ENCODE peak calls at places on chromosomes 3 and 15, in five cellular contexts. One of them, this sample, is unnamed.

GRCh38 chr3:148077318-148077923 is 620.3 kb upstream of the AGTR1 start:
- DNase-seq in GM12878: no peak
- DNase-seq in A549: peak
- DNase-seq in HepG2: peak
- DNase-seq in K562: no peak
- DNase-seq in this sample: peak

GRCh38 chr15:46892621-46893160 is 824.6 kb upstream of the SEMA6D start:
- DNase-seq in GM12878: no peak
- DNase-seq in A549: no peak
- DNase-seq in HepG2: no peak
- DNase-seq in K562: no peak
- DNase-seq in this sample: no peak

GRCh38 chr3:183937601-183938286 is 53.1 kb upstream of the PARL start:
- DNase-seq in GM12878: no peak
- DNase-seq in A549: no peak
- DNase-seq in HepG2: no peak
- DNase-seq in K562: no peak
- DNase-seq in this sample: no peak

GRCh38 chr3:59334585-59334984 is 284.8 kb upstream of the CFAP20DC start:
- DNase-seq in GM12878: no peak
- DNase-seq in A549: no peak
- DNase-seq in HepG2: no peak
- DNase-seq in K562: no peak
- DNase-seq in this sample: peak

GRCh38 chr3:102530443-102531195 is 95.8 kb downstream of the ZPLD1 start:
- DNase-seq in GM12878: no peak
- DNase-seq in A549: no peak
- DNase-seq in HepG2: no peak
- DNase-seq in K562: no peak
- DNase-seq in this sample: peak

GRCh38 chr3:47910777-47911440 is 105.3 kb downstream of the MAP4 start:
- DNase-seq in GM12878: no peak
- DNase-seq in A549: peak
- DNase-seq in HepG2: peak
- DNase-seq in K562: peak
- DNase-seq in this sample: peak

GRCh38 chr3:105139851-105140560 is 226.7 kb upstream of the ALCAM start:
- DNase-seq in GM12878: no peak
- DNase-seq in A549: no peak
- DNase-seq in HepG2: no peak
- DNase-seq in K562: no peak
- DNase-seq in this sample: no peak

GRCh38 chr15:64247906-64248541 is 85.2 kb upstream of the PPIB start:
- DNase-seq in GM12878: peak
- DNase-seq in A549: peak
- DNase-seq in HepG2: peak
- DNase-seq in K562: peak
- DNase-seq in this sample: peak

GRCh38 chr15:69394556-69395282 is 19.4 kb upstream of the KIF23 start:
- DNase-seq in GM12878: no peak
- DNase-seq in A549: peak
- DNase-seq in HepG2: peak
- DNase-seq in K562: peak
- DNase-seq in this sample: peak

GRCh38 chr3:94961423-94962100 is 898.7 kb downstream of the NSUN3 start:
- DNase-seq in GM12878: no peak
- DNase-seq in A549: no peak
- DNase-seq in HepG2: no peak
- DNase-seq in K562: no peak
- DNase-seq in this sample: no peak

GRCh38 chr15:79076661-79077060 is 13.9 kb downstream of the RASGRF1 start:
- DNase-seq in GM12878: no peak
- DNase-seq in A549: no peak
- DNase-seq in HepG2: no peak
- DNase-seq in K562: no peak
- DNase-seq in this sample: no peak

GRCh38 chr15:39585394-39585841 is 4.5 kb downstream of the THBS1 start:
- DNase-seq in GM12878: no peak
- DNase-seq in A549: no peak
- DNase-seq in HepG2: no peak
- DNase-seq in K562: no peak
- DNase-seq in this sample: peak

GRCh38 chr3:182491571-182491970 is 301.7 kb upstream of the ATP11B start:
- DNase-seq in GM12878: no peak
- DNase-seq in A549: no peak
- DNase-seq in HepG2: no peak
- DNase-seq in K562: no peak
- DNase-seq in this sample: no peak

GRCh38 chr3:133662256-133662773 is 574 bp upstream of the TOPBP1 start:
- DNase-seq in GM12878: no peak
- DNase-seq in A549: no peak
- DNase-seq in HepG2: peak
- DNase-seq in K562: peak
- DNase-seq in this sample: peak

GRCh38 chr3:191528589-191528988 is 67.6 kb downstream of the PYDC2 start:
- DNase-seq in GM12878: no peak
- DNase-seq in A549: no peak
- DNase-seq in HepG2: no peak
- DNase-seq in K562: no peak
- DNase-seq in this sample: no peak

GRCh38 chr3:183539821-183540220 is 15.7 kb downstream of the KLHL6 start:
- DNase-seq in GM12878: no peak
- DNase-seq in A549: no peak
- DNase-seq in HepG2: no peak
- DNase-seq in K562: no peak
- DNase-seq in this sample: no peak

GRCh38 chr3:144301863-144302262 is 330.2 kb downstream of the DIPK2A start:
- DNase-seq in GM12878: no peak
- DNase-seq in A549: no peak
- DNase-seq in HepG2: no peak
- DNase-seq in K562: no peak
- DNase-seq in this sample: no peak

GRCh38 chr3:191070201-191070600 is 128.8 kb upstream of the OSTN start:
- DNase-seq in GM12878: no peak
- DNase-seq in A549: no peak
- DNase-seq in HepG2: no peak
- DNase-seq in K562: no peak
- DNase-seq in this sample: peak

GRCh38 chr15:95567686-95568085 is 762.8 kb upstream of the NR2F2 start:
- DNase-seq in GM12878: no peak
- DNase-seq in A549: no peak
- DNase-seq in HepG2: no peak
- DNase-seq in K562: no peak
- DNase-seq in this sample: peak

GRCh38 chr15:74776851-74777768 is 4.8 kb upstream of the CSK start:
- DNase-seq in GM12878: peak
- DNase-seq in A549: no peak
- DNase-seq in HepG2: no peak
- DNase-seq in K562: no peak
- DNase-seq in this sample: no peak

GRCh38 chr15:83747050-83747717 is 93.3 kb downstream of the ADAMTSL3 start:
- DNase-seq in GM12878: no peak
- DNase-seq in A549: no peak
- DNase-seq in HepG2: peak
- DNase-seq in K562: no peak
- DNase-seq in this sample: peak

GRCh38 chr3:32873491-32874130 is 55.8 kb downstream of the TRIM71 start:
- DNase-seq in GM12878: no peak
- DNase-seq in A549: no peak
- DNase-seq in HepG2: no peak
- DNase-seq in K562: no peak
- DNase-seq in this sample: no peak

GRCh38 chr3:135576786-135577185 is 388.7 kb upstream of the PPP2R3A start:
- DNase-seq in GM12878: no peak
- DNase-seq in A549: no peak
- DNase-seq in HepG2: no peak
- DNase-seq in K562: no peak
- DNase-seq in this sample: no peak

GRCh38 chr3:65953301-65953812 is 85.4 kb downstream of the MAGI1 start:
- DNase-seq in GM12878: no peak
- DNase-seq in A549: no peak
- DNase-seq in HepG2: peak
- DNase-seq in K562: no peak
- DNase-seq in this sample: no peak

GRCh38 chr3:32241100-32241499 is 2.6 kb downstream of the CMTM8 start:
- DNase-seq in GM12878: no peak
- DNase-seq in A549: no peak
- DNase-seq in HepG2: no peak
- DNase-seq in K562: no peak
- DNase-seq in this sample: no peak

GRCh38 chr3:65597225-65597951 is 441.3 kb downstream of the MAGI1 start:
- DNase-seq in GM12878: no peak
- DNase-seq in A549: no peak
- DNase-seq in HepG2: no peak
- DNase-seq in K562: no peak
- DNase-seq in this sample: peak

GRCh38 chr3:186821429-186822367 is 15.4 kb upstream of the RFC4 start:
- DNase-seq in GM12878: no peak
- DNase-seq in A549: no peak
- DNase-seq in HepG2: peak
- DNase-seq in K562: peak
- DNase-seq in this sample: peak

GRCh38 chr15:74129411-74130088 is 836 bp upstream of the ISLR2 start:
- DNase-seq in GM12878: no peak
- DNase-seq in A549: no peak
- DNase-seq in HepG2: no peak
- DNase-seq in K562: no peak
- DNase-seq in this sample: no peak

GRCh38 chr3:97575742-97576141 is 188.8 kb upstream of the ARL6 start:
- DNase-seq in GM12878: no peak
- DNase-seq in A549: no peak
- DNase-seq in HepG2: no peak
- DNase-seq in K562: no peak
- DNase-seq in this sample: no peak

GRCh38 chr15:70853855-70854668 is at the start of gene LARP6:
- DNase-seq in GM12878: no peak
- DNase-seq in A549: peak
- DNase-seq in HepG2: no peak
- DNase-seq in K562: no peak
- DNase-seq in this sample: peak

GRCh38 chr3:55935241-55935640 is 448.1 kb upstream of the WNT5A start:
- DNase-seq in GM12878: no peak
- DNase-seq in A549: no peak
- DNase-seq in HepG2: no peak
- DNase-seq in K562: no peak
- DNase-seq in this sample: no peak

GRCh38 chr15:83206971-83207621 is 527 bp downstream of the HDGFL3 start:
- DNase-seq in GM12878: no peak
- DNase-seq in A549: peak
- DNase-seq in HepG2: no peak
- DNase-seq in K562: peak
- DNase-seq in this sample: no peak

DNA sequence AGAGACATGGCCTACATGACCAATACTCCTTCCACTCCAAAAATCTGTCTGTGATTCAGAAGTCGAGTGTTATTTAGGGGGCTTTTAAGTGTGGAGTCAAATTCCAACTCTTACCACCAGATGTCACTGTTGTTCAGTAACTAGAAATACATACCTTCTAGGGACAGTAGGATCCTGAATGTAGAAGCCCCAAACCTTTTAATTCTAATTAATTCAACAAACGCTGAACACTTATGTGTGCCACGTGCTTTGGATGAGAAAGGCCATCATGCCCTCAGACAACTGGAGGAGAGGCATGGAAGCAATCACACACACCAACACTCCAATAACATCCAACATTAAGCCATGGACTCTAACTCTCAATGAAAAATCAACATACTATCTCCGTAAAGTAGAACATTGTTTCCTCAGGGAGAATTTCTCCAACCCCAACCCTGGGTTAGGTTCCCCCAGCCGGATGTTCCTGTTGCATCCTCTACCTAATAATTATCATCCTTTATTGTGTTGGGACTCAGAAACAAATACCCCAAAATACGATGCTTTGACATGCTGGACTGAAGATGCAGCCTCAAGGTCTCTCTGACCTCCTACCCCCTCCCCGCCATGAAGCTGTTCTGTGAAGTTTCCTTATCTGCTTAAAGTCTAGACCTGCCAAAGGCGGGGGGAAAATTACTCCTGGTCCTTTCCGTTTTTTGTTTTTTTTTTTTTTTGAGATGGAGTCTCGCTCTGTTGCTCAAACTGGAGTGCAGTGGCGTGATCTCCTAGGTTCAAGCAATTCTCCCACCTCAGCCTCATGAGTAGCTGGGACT is 8.0 kb upstream of the CCDC13 start:
- DNase-seq in GM12878: peak
- DNase-seq in A549: peak
- DNase-seq in HepG2: peak
- DNase-seq in K562: peak
- DNase-seq in this sample: peak
- TF ChIP-seq SMC3 in GM12878: peak
- TF ChIP-seq SMC3 in A549: peak
- TF ChIP-seq SMC3 in HepG2: peak
- TF ChIP-seq SMC3 in K562: peak
- TF ChIP-seq SMC3 in this sample: peak

DNA sequence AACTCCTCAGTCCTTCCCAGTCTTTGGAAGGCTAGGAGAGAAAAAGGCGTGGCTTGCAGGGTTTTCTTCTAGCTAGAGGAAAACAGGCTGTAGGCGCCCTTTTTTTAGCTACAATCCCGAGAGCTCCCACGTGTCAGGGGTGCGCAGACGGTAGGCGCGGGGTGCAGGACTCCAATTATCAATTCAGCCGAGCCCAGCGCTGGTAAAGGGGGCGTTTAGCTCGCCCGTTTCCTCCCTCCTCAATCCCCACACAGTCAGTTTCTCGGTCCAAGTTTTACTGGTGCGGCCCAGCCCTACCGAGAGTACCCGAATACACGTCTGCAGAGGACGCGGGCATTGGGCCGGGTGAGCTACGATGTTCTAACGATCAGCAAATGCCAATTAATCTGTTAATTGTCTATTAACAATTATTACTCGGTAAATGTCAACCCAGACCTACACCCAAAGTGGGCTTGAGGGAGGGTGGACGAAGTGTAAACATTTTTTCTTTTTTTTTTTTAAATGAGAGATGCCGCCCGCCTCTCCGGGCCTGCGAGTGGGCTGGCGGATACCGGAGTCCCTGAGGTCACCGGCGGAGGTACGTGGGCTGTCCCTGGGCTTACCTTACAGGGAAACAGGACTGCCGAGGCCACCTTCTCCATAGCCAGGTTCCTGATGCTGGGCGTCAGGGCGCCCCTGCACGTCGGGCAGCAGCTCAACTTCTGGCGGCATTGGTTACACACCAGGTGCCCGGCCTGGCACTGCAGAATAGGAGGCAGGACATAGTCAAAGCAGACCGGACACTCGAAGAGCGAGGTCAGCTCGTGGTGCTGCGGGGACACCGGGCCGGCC is 923 bp downstream of the SIAH2 start:
- DNase-seq in GM12878: no peak
- DNase-seq in A549: peak
- DNase-seq in HepG2: peak
- DNase-seq in K562: peak
- DNase-seq in this sample: peak
- TF ChIP-seq POLR2A in GM12878: no peak
- TF ChIP-seq POLR2A in A549: no peak
- TF ChIP-seq POLR2A in HepG2: peak
- TF ChIP-seq POLR2A in K562: peak
- TF ChIP-seq POLR2A in this sample: peak

GRCh38 chr15:32824777-32825176 is 107.0 kb downstream of the GREM1 start:
- DNase-seq in GM12878: no peak
- DNase-seq in A549: peak
- DNase-seq in HepG2: peak
- DNase-seq in K562: no peak
- DNase-seq in this sample: peak
- TF ChIP-seq SMC3 in GM12878: no peak
- TF ChIP-seq SMC3 in A549: peak
- TF ChIP-seq SMC3 in HepG2: no peak
- TF ChIP-seq SMC3 in K562: no peak
- TF ChIP-seq SMC3 in this sample: no peak

GRCh38 chr3:172106037-172106559 is 66.7 kb downstream of the FNDC3B start:
- DNase-seq in GM12878: no peak
- DNase-seq in A549: no peak
- DNase-seq in HepG2: no peak
- DNase-seq in K562: no peak
- DNase-seq in this sample: no peak
- TF ChIP-seq POLR2A in GM12878: no peak
- TF ChIP-seq POLR2A in A549: no peak
- TF ChIP-seq POLR2A in HepG2: no peak
- TF ChIP-seq POLR2A in K562: no peak
- TF ChIP-seq POLR2A in this sample: no peak

This sample was measured in IMR-90.